ENCODE peak calls at places on chromosomes 3 and 15, in four cellular contexts. X, U, I and B are unnamed samples.

GRCh38 chr15:88833688-88834087 is 30.5 kb downstream of the ACAN start:
- DNase-seq in X (no peak), I (no peak), U (no peak), B (no peak)

GRCh38 chr3:182438398-182438797 is 354.9 kb upstream of the ATP11B start:
- DNase-seq in U (no peak), I (no peak), X (no peak), B (no peak)

GRCh38 chr15:96316953-96317629 is 13.4 kb upstream of the NR2F2 start:
- DNase-seq in I (no peak), X (peak), U (no peak), B (no peak)

GRCh38 chr15:31799711-31800321 is 230.5 kb upstream of the CHRNA7 start:
- DNase-seq in X (no peak), I (no peak), U (no peak), B (no peak)

GRCh38 chr15:37109952-37110630 is 9.7 kb upstream of the MEIS2 start:
- DNase-seq in X (no peak), U (no peak), I (no peak), B (no peak)

GRCh38 chr3:132723024-132723462 is 834 bp upstream of the NPHP3 start:
- DNase-seq in U (no peak), I (peak), X (no peak), B (no peak)

GRCh38 chr15:56964182-56964581 is 45.7 kb downstream of the TCF12 start:
- DNase-seq in U (no peak), I (peak), X (no peak), B (no peak)

GRCh38 chr3:27659279-27660021 is 62.7 kb downstream of the EOMES start:
- DNase-seq in I (no peak), X (peak), U (peak), B (peak)

GRCh38 chr3:31226331-31226730 is 306.4 kb upstream of the STT3B start:
- DNase-seq in I (no peak), U (no peak), X (peak), B (no peak)

GRCh38 chr3:42786631-42787030 is 13.6 kb upstream of the CCDC13 start:
- DNase-seq in I (no peak), X (no peak), U (no peak), B (no peak)

GRCh38 chr3:50321146-50321843 is 1.2 kb downstream of the HYAL2 start:
- DNase-seq in X (peak), I (peak), U (peak), B (peak)

GRCh38 chr3:102229062-102229655 is 205.7 kb upstream of the ZPLD1 start:
- DNase-seq in U (peak), I (peak), X (peak), B (peak)

GRCh38 chr3:141959921-141960554 is 83.6 kb downstream of the ATP1B3 start:
- DNase-seq in U (no peak), I (peak), X (no peak), B (no peak)

GRCh38 chr3:157542711-157543485 is 39.7 kb upstream of the VEPH1 start:
- DNase-seq in U (no peak), X (no peak), I (peak), B (no peak)

GRCh38 chr15:81400640-81401236 is 26.7 kb upstream of the TMC3 start:
- DNase-seq in X (peak), U (no peak), I (peak), B (no peak)

GRCh38 chr15:98943609-98944111 is 63.9 kb downstream of the PGPEP1L start:
- DNase-seq in X (no peak), I (peak), U (no peak), B (no peak)

GRCh38 chr3:69212411-69213160 is 90.2 kb upstream of the LMOD3 start:
- DNase-seq in X (peak), I (peak), U (no peak), B (no peak)

GRCh38 chr3:74302959-74303358 is 311.5 kb downstream of the CNTN3 start:
- DNase-seq in X (no peak), I (no peak), U (no peak), B (no peak)

GRCh38 chr3:1214928-1215327 is 122.1 kb downstream of the CNTN6 start:
- DNase-seq in X (no peak), I (peak), U (no peak), B (no peak)